ENCODE peak calls at places on chromosomes 2 and 18, in eight cellular contexts. M is HTR-8/SVneo; H is Peyer's patch; R is activated naive CD8-positive, alpha-beta T cell treated with anti-CD3 and anti-CD28 coated beads, Interleukin-2, amount 10 ng/mL, durations not matched to agents 7 days and 5 days; D is posterior cingulate gyrus; A is substantia nigra; J is globus pallidus; W is H54. U is an unnamed sample.

GRCh38 chr2:98607104-98607503 is 1.2 kb downstream of the COA5 start:
- DNase-seq in M (no peak), A (no peak), D (no peak), J (no peak), W (no peak), H (no peak), R (no peak), U (no peak)

GRCh38 chr18:77065221-77065981 is 67.2 kb downstream of the MBP start:
- DNase-seq in M (peak; percentile 28), R (no peak), W (no peak), D (no peak), H (no peak), J (no peak), A (peak; percentile 53), U (peak; percentile 7)

GRCh38 chr18:63141777-63142176 is 177.8 kb downstream of the BCL2 start:
- DNase-seq in R (no peak), D (no peak), M (no peak), J (no peak), W (no peak), A (no peak), H (no peak), U (no peak)

GRCh38 chr2:197152451-197153228 is 157.9 kb downstream of the ANKRD44 start:
- DNase-seq in D (no peak), W (no peak), R (no peak), J (peak; percentile 75), A (no peak), M (no peak), H (no peak), U (no peak)

GRCh38 chr2:64462940-64463339 is 9.0 kb downstream of the LGALSL start:
- DNase-seq in J (no peak), H (no peak), A (no peak), W (no peak), M (no peak), D (no peak), R (no peak), U (no peak)

GRCh38 chr18:26634631-26635030 is 86.3 kb upstream of the KCTD1 start:
- DNase-seq in D (no peak), M (no peak), J (no peak), W (no peak), H (no peak), R (no peak), A (no peak), U (no peak)

GRCh38 chr2:172998547-172998946 is 77.1 kb upstream of the MAP3K20 start:
- DNase-seq in H (no peak), W (no peak), D (no peak), M (no peak), J (no peak), R (no peak), A (no peak), U (no peak)

GRCh38 chr18:60905699-60906098 is 427.5 kb upstream of the CDH20 start:
- DNase-seq in W (no peak), M (no peak), H (no peak), D (no peak), A (no peak), J (no peak), R (no peak), U (no peak)

GRCh38 chr2:157995117-157995516 is 106.6 kb upstream of the UPP2 start:
- DNase-seq in M (no peak), A (no peak), W (no peak), J (no peak), H (no peak), D (no peak), R (no peak), U (no peak)

GRCh38 chr2:212842544-212843185 is 304.1 kb upstream of the ERBB4 start:
- DNase-seq in W (no peak), A (no peak), M (peak; percentile 36), H (no peak), D (no peak), R (no peak), J (no peak), U (no peak)

GRCh38 chr2:66170681-66171234 is 264.2 kb upstream of the MEIS1 start:
- DNase-seq in R (no peak), H (no peak), J (no peak), W (no peak), M (no peak), D (no peak), A (no peak), U (no peak)

U was measured in T1000.